ENCODE peak calls at places on chromosomes 13 and 19, in four cellular contexts. V is A549, M is HepG2, D is K562. X is an unnamed sample.

GRCh38 chr19:44752816-44753618 is 4.5 kb downstream of the BCL3 start:
- DNase-seq in M (peak), V (peak), D (peak), X (peak)

GRCh38 chr13:25744176-25744575 is 307.6 kb downstream of the SHISA2 start:
- DNase-seq in D (no peak), V (no peak), M (no peak), X (no peak)

GRCh38 chr13:34352958-34353357 is 535.0 kb downstream of the RFC3 start:
- DNase-seq in V (no peak), D (no peak), M (no peak), X (no peak)

GRCh38 chr13:64591981-64592380 is 2638.2 kb downstream of the PCDH9 start:
- DNase-seq in V (no peak), M (no peak), D (no peak), X (no peak)

GRCh38 chr13:43640476-43640875 is 146.3 kb downstream of the ENOX1 start:
- DNase-seq in V (no peak), D (no peak), M (no peak), X (no peak)

GRCh38 chr13:40058757-40059236 is 403.3 kb downstream of the COG6 start:
- DNase-seq in D (no peak), M (no peak), V (no peak), X (peak)

GRCh38 chr19:24098359-24098758 is 11.4 kb downstream of the ZNF254 start:
- DNase-seq in M (no peak), V (no peak), D (no peak), X (no peak)

GRCh38 chr19:35721374-35721773 is 3.6 kb downstream of the KMT2B start:
- DNase-seq in D (no peak), M (no peak), V (no peak), X (no peak)

GRCh38 chr19:3507371-3508120 is 1.4 kb downstream of the FZR1 start:
- DNase-seq in M (peak), D (peak), V (no peak), X (no peak)

GRCh38 chr13:25727250-25727649 is 324.6 kb downstream of the SHISA2 start:
- DNase-seq in V (no peak), M (no peak), D (no peak), X (no peak)

GRCh38 chr13:73754727-73755292 is 379.4 kb downstream of the KLF12 start:
- DNase-seq in D (peak), V (peak), M (peak), X (no peak)
- TF ChIP-seq CHD4 in D (no peak), V (no peak), M (no peak), X (no peak)

DNA sequence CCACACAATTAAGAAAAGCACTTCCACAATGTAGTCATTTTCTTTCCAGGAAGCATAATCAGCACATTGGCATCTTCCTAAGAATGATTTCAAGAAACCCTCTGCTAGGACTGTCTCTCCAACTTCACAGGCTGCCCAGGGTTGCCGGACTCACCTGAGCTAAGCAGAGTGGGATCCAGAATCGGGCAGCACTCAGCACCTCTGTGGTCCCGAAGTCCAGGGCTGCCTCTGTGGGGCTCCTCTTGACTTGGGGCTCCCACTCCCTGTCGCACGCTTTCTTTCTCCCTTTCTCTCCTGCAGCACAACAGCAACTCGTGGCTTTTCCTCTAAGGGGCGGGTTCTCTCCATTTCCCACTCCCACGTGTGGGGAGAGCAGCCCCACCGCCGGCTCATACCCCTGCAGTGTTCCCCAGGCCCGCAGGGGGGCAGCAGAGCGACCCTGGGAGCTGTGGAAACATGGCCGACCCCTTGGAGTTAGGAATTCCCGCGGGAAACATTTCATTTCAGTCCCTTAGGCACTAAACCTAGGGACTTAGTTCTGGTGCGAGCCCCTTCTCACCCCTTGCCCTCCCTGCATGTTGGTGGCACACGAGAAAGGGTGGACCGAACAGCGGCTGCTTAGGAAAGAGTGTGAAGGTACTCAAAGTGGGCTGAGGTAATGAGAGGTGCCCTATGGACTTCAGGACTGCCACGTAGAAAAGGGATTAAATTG is at the start of gene TMEM272:
- DNase-seq in V (peak), D (peak), M (peak), X (no peak)
- TF ChIP-seq CHD4 in V (no peak), D (no peak), M (no peak), X (no peak)

DNA sequence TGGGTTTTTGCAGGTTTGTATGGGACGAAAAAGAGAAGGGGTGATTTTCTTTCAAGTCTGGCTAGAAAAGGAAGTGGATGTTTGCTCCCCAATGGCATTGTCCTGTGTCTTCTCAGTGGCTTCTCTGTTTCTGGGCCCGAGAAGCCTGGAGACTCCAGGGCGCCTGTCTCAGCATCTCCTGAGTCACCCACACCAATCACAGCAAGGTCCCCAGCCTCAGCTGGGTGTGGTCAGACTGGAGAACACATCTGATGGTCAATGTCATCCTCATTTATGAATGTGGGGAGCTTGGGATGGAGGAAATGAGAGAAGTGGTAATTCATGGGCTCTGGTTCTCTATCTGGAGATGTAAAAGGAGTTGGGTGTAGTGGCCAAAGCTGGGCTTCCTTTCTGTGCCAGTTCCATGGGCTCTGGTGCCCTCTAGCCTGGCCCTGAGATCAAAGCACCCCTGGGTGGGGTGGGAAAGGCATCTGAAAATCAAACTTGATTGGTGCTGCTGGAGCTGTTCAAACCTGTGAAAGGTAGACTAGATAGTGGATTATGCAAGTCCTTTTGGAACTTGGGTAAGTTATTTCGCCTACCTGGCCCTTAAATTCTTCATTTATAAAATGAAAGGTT is 13.4 kb downstream of the RASL11A start:
- DNase-seq in M (no peak), V (peak), D (no peak), X (no peak)
- TF ChIP-seq CHD4 in M (no peak), V (no peak), D (no peak), X (no peak)

GRCh38 chr13:46571189-46571901 is 18.4 kb downstream of the LRCH1 start:
- DNase-seq in D (no peak), V (no peak), M (peak), X (no peak)
- TF ChIP-seq CHD4 in D (no peak), V (no peak), M (no peak), X (no peak)

GRCh38 chr19:33295621-33296472 is 6.5 kb downstream of the CEBPA start:
- DNase-seq in D (no peak), V (no peak), M (no peak), X (no peak)

GRCh38 chr19:33294058-33294798 is 8.1 kb downstream of the CEBPA start:
- DNase-seq in V (no peak), M (no peak), D (no peak), X (no peak)

GRCh38 chr19:33297401-33298145 is 4.8 kb downstream of the CEBPA start:
- DNase-seq in M (no peak), D (no peak), V (no peak), X (no peak)

GRCh38 chr19:33298146-33298911 is 4.0 kb downstream of the CEBPA start:
- DNase-seq in V (no peak), M (no peak), D (no peak), X (no peak)

GRCh38 chr19:33296473-33297060 is 5.8 kb downstream of the CEBPA start:
- DNase-seq in V (no peak), M (no peak), D (no peak), X (no peak)
- TF ChIP-seq CHD4 in V (no peak), M (no peak), D (no peak), X (no peak)

DNA sequence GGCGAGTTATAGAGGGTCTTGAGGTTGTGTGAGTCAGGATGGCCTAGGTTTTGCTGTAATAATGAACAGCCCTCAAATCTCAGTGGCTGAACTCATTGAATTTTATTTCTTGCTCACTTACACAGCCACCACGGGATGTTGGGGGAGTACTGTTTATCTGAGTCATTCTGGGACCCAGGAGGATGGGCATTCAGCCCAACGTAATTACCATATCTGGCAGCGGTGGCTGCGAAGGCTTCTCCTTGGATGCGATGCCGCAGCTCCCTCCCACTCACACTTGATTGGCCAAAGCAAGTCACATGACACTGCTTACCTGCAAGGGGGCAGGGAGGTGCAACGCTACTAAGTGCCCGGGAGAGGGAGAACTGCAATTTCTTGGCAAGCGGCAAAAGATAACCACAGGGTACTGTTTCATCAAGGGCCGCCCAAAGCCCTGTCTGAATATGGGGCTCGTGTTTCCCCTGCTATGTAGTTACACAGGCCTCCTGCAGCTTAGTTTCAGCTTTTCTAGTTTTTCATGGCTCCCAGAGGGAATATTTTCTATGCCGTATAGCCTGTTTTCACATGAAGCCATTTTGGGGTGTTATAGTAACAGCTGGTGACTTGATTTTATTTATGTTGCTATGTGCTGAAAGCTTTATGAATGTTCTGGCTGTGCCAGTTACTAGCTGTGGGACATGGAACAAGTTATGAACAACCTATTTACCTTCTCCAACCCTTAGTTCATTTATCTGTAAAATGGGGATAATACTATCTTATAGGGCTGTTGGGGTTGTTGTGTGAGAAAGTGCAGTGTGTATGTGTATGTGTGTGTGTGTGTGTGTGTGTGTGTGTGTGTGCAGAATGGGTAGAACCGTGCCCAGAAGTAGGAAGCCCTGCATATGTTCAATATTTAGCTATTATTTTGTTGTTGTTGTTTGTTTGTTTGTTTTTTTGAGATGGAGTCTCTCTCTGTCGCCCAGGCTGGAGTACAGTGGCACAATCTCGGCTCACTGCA is 20.1 kb downstream of the ZSWIM9 start:
- DNase-seq in V (no peak), D (peak), M (peak), X (no peak)
- TF ChIP-seq CHD4 in V (no peak), D (no peak), M (no peak), X (no peak)

DNA sequence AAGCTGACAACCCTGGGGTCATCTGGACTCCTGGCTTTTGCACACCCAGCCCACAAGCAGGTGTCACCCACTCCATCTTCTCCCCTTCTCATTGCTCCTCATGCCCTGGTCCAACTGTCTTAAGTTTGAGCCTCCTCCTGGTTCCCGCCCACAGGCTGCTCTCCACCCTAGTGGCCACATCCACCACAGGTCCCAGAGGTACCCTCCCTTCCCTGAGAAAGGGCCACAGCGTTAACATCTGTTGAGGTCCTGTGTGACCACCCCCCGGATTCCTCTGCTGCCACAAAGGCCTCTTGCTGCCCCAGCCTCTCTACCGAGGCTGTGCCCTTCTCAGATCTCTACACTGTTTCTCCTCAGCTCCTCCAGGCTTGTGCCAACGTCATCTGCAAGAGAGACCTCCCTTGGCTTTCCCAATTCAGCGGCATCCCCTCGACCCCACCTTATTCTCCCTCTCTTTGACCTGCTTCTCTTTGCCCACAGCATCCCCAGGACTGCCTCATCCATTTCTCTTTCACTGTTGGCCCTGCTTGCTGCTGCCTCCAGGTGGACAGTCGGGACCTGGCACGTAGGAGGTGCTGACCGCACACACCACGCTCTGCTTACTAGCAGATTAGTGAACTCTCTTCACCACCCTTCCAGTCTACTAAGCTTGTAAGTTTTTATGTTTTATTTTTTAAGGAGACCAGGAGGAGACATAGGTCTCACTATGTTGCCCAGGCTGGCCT is 33.3 kb downstream of the SUGP2 start:
- DNase-seq in M (no peak), V (no peak), D (no peak), X (no peak)
- TF ChIP-seq CHD4 in M (no peak), V (no peak), D (no peak), X (no peak)

GRCh38 chr13:23488442-23488841 is 54.9 kb upstream of the SACS start:
- DNase-seq in D (no peak), M (peak), V (no peak), X (no peak)
- TF ChIP-seq CHD4 in D (no peak), M (no peak), V (no peak), X (no peak)

X was measured in GM12878.